ENCODE peak calls at places on chromosome 6, in nine cellular contexts. A is hepatocyte; S is activated naive CD4-positive, alpha-beta T cell treated with Interleukin-2 at 50 U/mL for 16 hours; J is right atrium auricular region; F is renal cortical epithelial cell; W is progenitor cell of endocrine pancreas; K is iPS-NIHi11; R is naive thymus-derived CD8-positive, alpha-beta T cell; L is activated gamma-delta T cell treated with Interleukin-2 at 50 U/mL for 16 hours. U is an unnamed sample.

GRCh38 chr6:16570946-16571345 is 190.3 kb downstream of the ATXN1 start:
- DNase-seq in J (no peak), L (no peak), A (no peak), S (no peak), F (no peak), W (no peak), K (no peak), R (no peak), U (no peak)

GRCh38 chr6:155152211-155153076 is 111.4 kb upstream of the CLDN20 start:
- DNase-seq in W (no peak), R (no peak), J (no peak), A (no peak), S (no peak), F (peak), L (no peak), K (peak), U (peak)

GRCh38 chr6:163401039-163401885 is 13.3 kb upstream of the QKI start:
- DNase-seq in S (no peak), A (no peak), L (no peak), K (no peak), W (no peak), F (no peak), J (no peak), R (no peak), U (no peak)

GRCh38 chr6:139623382-139623781 is 248.9 kb upstream of the CITED2 start:
- DNase-seq in J (no peak), A (no peak), L (no peak), K (no peak), F (no peak), R (no peak), S (no peak), W (no peak), U (no peak)

GRCh38 chr6:22926613-22927348 is 357.4 kb downstream of the HDGFL1 start:
- DNase-seq in R (no peak), K (no peak), L (no peak), A (peak), W (no peak), F (no peak), J (no peak), S (no peak), U (no peak)

GRCh38 chr6:89044988-89045387 is 35.6 kb upstream of the PNRC1 start:
- DNase-seq in F (no peak), L (no peak), J (peak), A (no peak), S (no peak), W (no peak), R (no peak), K (no peak), U (no peak)

GRCh38 chr6:31620586-31621319 is at the start of gene PRRC2A:
- DNase-seq in A (peak), F (no peak), W (peak), R (no peak), K (peak), L (peak), J (no peak), S (peak), U (no peak)

GRCh38 chr6:83722876-83723275 is 14.0 kb upstream of the SNAP91 start:
- DNase-seq in J (no peak), S (no peak), K (no peak), R (no peak), L (no peak), A (no peak), W (no peak), F (no peak), U (no peak)

GRCh38 chr6:40755046-40755681 is 168.0 kb upstream of the LRFN2 start:
- DNase-seq in S (no peak), L (no peak), R (no peak), K (peak), W (no peak), F (peak), A (peak), J (no peak), U (peak)

GRCh38 chr6:21150644-21151043 is 442.9 kb upstream of the SOX4 start:
- DNase-seq in L (no peak), R (no peak), W (no peak), S (no peak), J (no peak), K (no peak), F (no peak), A (no peak), U (no peak)

GRCh38 chr6:37299990-37300389 is 42.0 kb upstream of the TMEM217 start:
- DNase-seq in R (no peak), S (no peak), A (no peak), J (no peak), K (no peak), L (no peak), F (no peak), W (no peak), U (no peak)

GRCh38 chr6:154371337-154371736 is 14.7 kb upstream of the IPCEF1 start:
- DNase-seq in S (no peak), L (no peak), W (no peak), K (no peak), R (no peak), J (no peak), A (no peak), F (no peak), U (no peak)

GRCh38 chr6:169868458-169868857 is 117.0 kb downstream of the ERMARD start:
- DNase-seq in R (no peak), S (peak), K (no peak), J (no peak), L (peak), A (no peak), W (no peak), F (no peak), U (peak)

GRCh38 chr6:16136086-16136485 is 7.2 kb downstream of the MYLIP start:
- DNase-seq in S (peak), R (peak), W (no peak), A (no peak), J (no peak), K (no peak), F (no peak), L (peak), U (no peak)

U was measured in endodermal cell.